ENCODE peak calls at places on chromosome 6, in four cellular contexts. U is H1, K is A549, I is K562. C is an unnamed sample.

GRCh38 chr6:32432050-32432450 is 7.6 kb upstream of the HLA-DRA start:
- DNase-seq in U (no peak), K (peak; percentile 7), I (peak; percentile 29), C (no peak)

GRCh38 chr6:31007694-31008093 is 2.6 kb upstream of the MUC22 start:
- DNase-seq in U (no peak), K (peak; percentile 46), I (no peak), C (no peak)

GRCh38 chr6:87909849-87910248 is 137.8 kb upstream of the SPACA1 start:
- DNase-seq in U (no peak), K (no peak), I (no peak), C (no peak)

GRCh38 chr6:89986650-89987074 is 92.4 kb downstream of the GJA10 start:
- DNase-seq in U (no peak), K (no peak), I (no peak), C (no peak)

GRCh38 chr6:168411793-168412192 is 29.2 kb upstream of the SMOC2 start:
- DNase-seq in U (no peak), K (no peak), I (no peak), C (no peak)

GRCh38 chr6:79833806-79834205 is 113.5 kb downstream of the ELOVL4 start:
- DNase-seq in U (no peak), K (no peak), I (no peak), C (no peak)

GRCh38 chr6:105553174-105553573 is 150.3 kb upstream of the PREP start:
- DNase-seq in U (no peak), K (no peak), I (no peak), C (no peak)

GRCh38 chr6:131629656-131630055 is 1.6 kb upstream of the MED23 start:
- DNase-seq in U (no peak), K (no peak), I (no peak), C (no peak)

GRCh38 chr6:169700296-169700695 is 1.5 kb downstream of the WDR27 start:
- DNase-seq in U (no peak), K (no peak), I (no peak), C (no peak)

GRCh38 chr6:139508576-139508975 is 134.1 kb upstream of the CITED2 start:
- DNase-seq in U (no peak), K (no peak), I (no peak), C (no peak)

GRCh38 chr6:15403094-15403493 is 157.2 kb downstream of the JARID2 start:
- DNase-seq in U (no peak), K (no peak), I (no peak), C (no peak)

GRCh38 chr6:108727966-108728730 is 120.1 kb upstream of the ARMC2 start:
- DNase-seq in U (no peak), K (no peak), I (no peak), C (no peak)

GRCh38 chr6:170092826-170093225 is 198.1 kb downstream of the DLL1 start:
- DNase-seq in U (no peak), K (no peak), I (no peak), C (no peak)

GRCh38 chr6:24797596-24798216 is 1.0 kb downstream of the ARMH2 start:
- DNase-seq in U (no peak), K (no peak), I (no peak), C (no peak)

GRCh38 chr6:28490191-28490890 is 25.3 kb downstream of the GPX6 start:
- DNase-seq in U (no peak), K (no peak), I (peak; percentile 62), C (no peak)

GRCh38 chr6:160462551-160463109 is 114.5 kb downstream of the SLC22A3 start:
- DNase-seq in U (no peak), K (no peak), I (no peak), C (peak; percentile 69)
- TF ChIP-seq HDAC2 in U (no peak), K (no peak), I (no peak), C (no peak)

GRCh38 chr6:141309295-141309694 is 823.4 kb upstream of the GJE1 start:
- DNase-seq in U (no peak), K (no peak), I (no peak), C (no peak)
- TF ChIP-seq HDAC2 in U (no peak), K (no peak), I (no peak), C (no peak)

DNA sequence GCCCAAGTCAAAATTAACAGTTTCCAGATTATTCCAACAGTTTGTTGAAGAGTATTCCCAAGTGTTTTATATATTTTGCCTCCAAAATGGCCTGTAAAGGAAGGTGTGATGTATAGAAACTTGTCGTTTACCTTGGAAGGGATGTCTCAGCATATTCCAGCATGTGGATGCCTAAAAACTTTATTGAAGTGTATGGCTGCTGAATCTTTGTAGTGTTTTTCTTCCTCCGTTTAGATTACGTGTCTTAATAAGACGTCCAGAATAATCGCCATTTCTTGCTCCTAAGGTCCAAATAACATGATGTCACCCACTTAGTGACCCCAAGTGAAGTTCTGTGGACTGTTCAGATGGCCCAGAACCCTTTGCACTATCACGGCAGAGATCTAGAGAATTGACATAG is 18.0 kb upstream of the SF3B5 start:
- DNase-seq in U (no peak), K (no peak), I (no peak), C (no peak)
- TF ChIP-seq HDAC2 in U (no peak), K (no peak), I (no peak), C (no peak)

DNA sequence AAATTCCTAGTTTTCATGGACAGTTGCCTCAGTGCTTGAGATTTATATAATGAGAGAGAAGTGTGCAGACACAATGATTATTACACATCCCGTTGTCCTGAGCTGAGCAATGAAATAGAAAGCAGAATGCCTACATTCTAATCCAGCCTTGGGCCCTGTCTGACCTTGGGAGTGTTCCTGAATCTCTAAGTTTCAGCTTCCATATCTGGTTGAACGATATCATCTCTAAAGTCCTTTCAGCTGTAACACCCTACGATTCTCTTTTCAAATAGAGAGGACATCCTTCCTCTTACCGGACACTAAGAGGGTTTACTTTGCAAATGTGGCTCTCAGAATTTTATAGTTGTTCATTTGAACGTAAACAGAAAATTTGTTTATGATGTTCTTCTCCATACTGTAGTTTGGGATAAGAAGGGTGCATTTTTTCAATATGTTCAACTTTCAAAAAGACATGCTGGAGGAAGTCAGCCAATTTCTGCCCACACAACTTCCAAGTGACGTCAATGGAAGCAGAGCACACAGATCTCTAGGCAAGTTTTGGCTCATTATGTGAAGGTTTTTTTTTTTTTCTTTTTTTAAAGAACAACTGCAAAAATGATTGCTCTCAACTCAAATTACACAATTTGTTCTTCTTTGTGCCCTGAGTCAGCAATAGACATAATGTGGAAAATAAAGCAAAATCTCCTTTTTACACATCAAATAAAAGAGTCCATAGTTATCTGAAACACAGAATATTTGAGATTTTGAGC is 50.4 kb downstream of the PDE7B start:
- DNase-seq in U (no peak), K (no peak), I (no peak), C (no peak)
- TF ChIP-seq HDAC2 in U (no peak), K (no peak), I (no peak), C (no peak)

DNA sequence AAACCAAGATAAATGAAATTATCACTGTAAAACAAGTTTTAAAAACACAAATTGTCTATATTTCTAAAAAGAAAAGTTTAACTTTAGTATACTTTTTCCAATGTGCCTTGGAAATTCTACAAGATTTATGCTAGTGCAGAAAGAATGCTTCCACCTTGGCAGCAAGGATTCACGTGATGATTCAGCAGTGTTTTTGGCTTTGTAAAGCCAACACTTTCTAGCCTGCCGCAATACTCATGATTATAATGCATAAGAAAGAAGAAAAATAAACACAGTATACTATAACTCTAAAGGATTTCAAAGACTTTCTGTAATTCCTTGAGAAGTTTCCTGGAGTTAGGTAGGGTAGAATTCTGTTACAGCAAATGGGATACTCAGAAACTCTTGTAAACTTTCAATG is 442.6 kb downstream of the TENT5A start:
- DNase-seq in U (no peak), K (no peak), I (no peak), C (no peak)
- TF ChIP-seq HDAC2 in U (no peak), K (no peak), I (no peak), C (no peak)

GRCh38 chr6:43702147-43702521 is 14.5 kb upstream of the MRPS18A start:
- DNase-seq in U (no peak), K (no peak), I (no peak), C (no peak)

GRCh38 chr6:43699564-43700186 is 12.1 kb upstream of the MRPS18A start:
- DNase-seq in U (no peak), K (no peak), I (no peak), C (no peak)

GRCh38 chr6:43705996-43706395 is 18.4 kb upstream of the MRPS18A start:
- DNase-seq in U (no peak), K (no peak), I (no peak), C (no peak)

GRCh38 chr6:43703512-43704429 is 16.2 kb upstream of the MRPS18A start:
- DNase-seq in U (no peak), K (no peak), I (no peak), C (no peak)

DNA sequence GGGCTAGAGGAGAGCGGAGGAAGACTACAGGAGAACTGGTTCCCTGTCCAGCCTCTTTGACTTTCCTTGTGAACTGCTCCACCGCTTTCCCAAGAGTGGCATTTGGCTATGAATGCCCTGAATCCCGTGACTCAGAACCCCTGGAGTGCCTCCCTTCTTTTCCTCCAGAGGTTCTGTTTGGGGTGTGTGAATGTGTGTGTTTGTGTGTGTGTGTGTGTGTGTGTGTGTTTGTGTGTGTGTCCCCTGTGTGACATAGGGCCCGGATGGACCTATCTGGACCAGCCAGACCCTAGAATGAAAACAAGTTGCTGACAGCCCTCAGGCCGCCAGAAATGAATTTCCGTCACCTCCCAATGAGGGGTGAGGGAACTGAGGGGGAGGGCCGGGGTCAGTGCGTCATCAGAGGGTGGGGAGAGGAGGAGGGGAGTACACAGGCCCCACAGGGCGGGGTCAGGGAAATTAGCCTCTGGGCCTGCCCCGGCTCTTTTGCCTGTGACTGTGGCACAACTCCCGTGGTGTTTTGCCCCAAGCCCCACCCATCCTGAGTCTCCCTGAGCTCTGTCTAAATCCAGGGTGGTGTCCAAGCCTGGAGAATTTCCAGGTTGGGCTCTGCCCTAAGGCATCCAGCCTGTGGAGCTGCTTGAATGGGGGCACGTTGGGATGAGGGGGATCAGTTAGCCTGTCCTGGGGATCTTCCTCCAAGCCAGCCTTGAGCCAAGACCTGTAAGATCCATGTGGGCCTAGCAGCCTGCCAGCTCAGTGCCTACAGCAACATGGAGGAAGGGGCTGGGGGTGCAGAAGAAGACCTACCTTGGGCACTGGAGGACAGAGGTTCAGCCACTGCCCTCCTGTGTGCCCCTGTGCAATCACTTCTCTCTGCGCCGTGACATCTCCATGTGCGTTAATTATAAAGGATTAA is 15.2 kb upstream of the MRPS18A start:
- DNase-seq in U (peak; percentile 91), K (peak; percentile 84), I (peak; percentile 98), C (no peak)
- TF ChIP-seq HDAC2 in U (peak; percentile 55), K (no peak), I (peak; percentile 92), C (no peak)

GRCh38 chr6:1136415-1136774 is 175.5 kb upstream of the FOXQ1 start:
- DNase-seq in U (no peak), K (no peak), I (no peak), C (no peak)
- TF ChIP-seq HDAC2 in U (no peak), K (no peak), I (no peak), C (no peak)